ENCODE peak calls at places on chromosomes 11 and 22, in six cellular contexts. Z, F, V, P, H and X are unnamed samples. For H3K4me1, the result is how much of the 10 kb centered on the place peaks cover.

GRCh38 chr11:100739636-100740035 is 52.5 kb downstream of the ARHGAP42 start:
- DNase-seq in Z (no peak), F (no peak), V (peak), P (no peak), H (no peak), X (no peak)

GRCh38 chr11:78138694-78139421 is 568 bp downstream of the ALG8 start:
- DNase-seq in Z (no peak), F (no peak), V (peak), P (no peak), H (no peak), X (no peak)

GRCh38 chr11:117375960-117376359 is 48.3 kb downstream of the CEP164 start:
- DNase-seq in Z (no peak), F (no peak), V (no peak), P (no peak), H (no peak), X (no peak)

GRCh38 chr11:23423119-23423518 is 562.8 kb upstream of the CCDC179 start:
- DNase-seq in Z (no peak), F (no peak), V (peak), P (no peak), H (no peak), X (no peak)

GRCh38 chr11:130918081-130918480 is 1.8 kb upstream of the SNX19 start:
- DNase-seq in Z (peak), F (no peak), V (no peak), P (no peak), H (no peak), X (no peak)

GRCh38 chr22:19868773-19869471 is 14.2 kb upstream of the GNB1L start:
- DNase-seq in Z (peak), F (peak), V (no peak), P (peak), H (peak), X (peak)

GRCh38 chr22:41565403-41566054 is 4.7 kb downstream of the CSDC2 start:
- DNase-seq in Z (no peak), F (peak), V (peak), P (peak), H (peak), X (no peak)

GRCh38 chr11:85027346-85027745 is 599.8 kb downstream of the DLG2 start:
- DNase-seq in Z (no peak), F (no peak), V (no peak), P (no peak), H (no peak), X (no peak)

GRCh38 chr11:88303037-88303436 is 34.5 kb downstream of the CTSC start:
- DNase-seq in Z (no peak), F (no peak), V (no peak), P (no peak), H (no peak), X (no peak)

GRCh38 chr11:101880208-101880607 is 34.6 kb upstream of the CEP126 start:
- DNase-seq in Z (no peak), F (no peak), V (peak), P (no peak), H (no peak), X (no peak)

GRCh38 chr11:56345739-56346138 is at the start of gene OR8K1:
- DNase-seq in Z (no peak), F (no peak), V (no peak), P (no peak), H (no peak), X (no peak)
- TF ChIP-seq CTCF in Z (no peak), F (no peak), V (no peak), P (no peak), H (no peak), X (no peak)

GRCh38 chr22:45684169-45684568 is 12.5 kb downstream of the ATXN10 start:
- DNase-seq in Z (no peak), F (no peak), V (peak), P (no peak), H (no peak), X (no peak)

GRCh38 chr22:45684752-45685359 is 13.2 kb downstream of the ATXN10 start:
- DNase-seq in Z (no peak), F (no peak), V (no peak), P (no peak), H (no peak), X (no peak)

GRCh38 chr22:45683680-45684079 is 12.0 kb downstream of the ATXN10 start:
- DNase-seq in Z (no peak), F (no peak), V (no peak), P (no peak), H (no peak), X (no peak)

GRCh38 chr22:45686842-45687241 is 15.2 kb downstream of the ATXN10 start:
- DNase-seq in Z (no peak), F (no peak), V (peak), P (no peak), H (no peak), X (no peak)

DNA sequence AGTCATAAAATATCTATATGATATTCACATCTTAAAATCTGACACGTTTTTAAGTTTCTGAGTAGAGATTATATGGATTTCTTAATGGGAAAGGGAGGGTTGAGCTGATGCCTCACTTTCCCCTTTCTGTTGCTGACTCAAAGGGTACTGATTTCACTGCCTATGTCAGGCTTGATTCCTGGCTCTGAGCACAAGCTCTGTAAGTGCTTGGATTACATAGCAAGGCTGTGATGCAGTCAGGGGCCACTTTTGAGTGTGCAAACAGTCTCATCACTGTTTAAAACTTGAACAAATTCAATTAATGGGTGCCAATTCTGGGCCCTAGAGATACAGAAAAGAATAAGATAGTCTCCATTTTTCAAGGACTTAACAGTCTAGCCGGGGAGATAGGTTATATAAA is 14.4 kb downstream of the ATXN10 start:
- DNase-seq in Z (no peak), F (no peak), V (peak), P (no peak), H (no peak), X (no peak)
- H3K4me1 ChIP-seq in Z (under half), F (half or more), V (under half), P (under half), H (half or more), X (half or more)

DNA sequence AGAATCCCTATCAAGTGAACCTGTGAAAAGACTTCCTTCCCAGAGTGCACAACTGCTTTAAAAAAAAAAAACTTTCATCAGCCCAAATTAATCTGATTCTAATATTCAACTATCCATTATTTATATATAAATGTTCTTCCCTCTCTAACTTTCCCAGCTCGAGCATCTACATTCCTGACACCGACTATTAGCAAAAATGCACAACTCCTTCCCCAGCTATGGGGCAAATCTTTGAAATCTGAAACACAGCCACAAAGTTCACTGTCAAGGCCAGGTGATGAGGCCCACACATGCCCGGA is 2.3 kb downstream of the PHF21A start:
- DNase-seq in Z (no peak), F (no peak), V (no peak), P (no peak), H (no peak), X (no peak)
- TF ChIP-seq CTCF in Z (no peak), F (no peak), V (no peak), P (no peak), H (no peak), X (no peak)

DNA sequence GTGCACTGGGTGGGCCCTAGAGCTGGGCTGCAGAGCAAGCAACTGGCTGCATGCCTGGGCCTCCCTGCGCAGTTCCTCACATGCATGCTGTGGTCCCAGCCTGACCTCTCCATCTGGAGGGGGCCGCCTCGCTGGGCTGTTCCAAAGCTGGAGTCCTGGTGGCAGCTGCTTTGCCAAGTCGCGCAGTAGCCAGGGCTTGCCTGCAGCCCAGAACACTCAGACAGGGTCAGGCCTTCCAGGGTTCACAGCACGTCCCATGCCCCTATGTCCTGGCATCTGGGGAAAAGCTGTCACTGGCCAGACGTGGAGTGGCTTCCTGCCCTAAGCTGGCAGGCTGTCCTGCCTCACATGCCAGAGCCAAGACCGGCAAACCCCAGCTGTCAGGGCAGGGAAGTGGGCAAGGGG is 16.5 kb upstream of the CDC42EP2 start:
- DNase-seq in Z (peak), F (peak), V (no peak), P (peak), H (peak), X (peak)
- H3K4me1 ChIP-seq in Z (half or more), F (under half), V (under half), P (under half), H (under half), X (under half)